ENCODE peak calls at places on chromosomes 11 and 22, in nine cellular contexts. D, E, J, Y, A, K, P, Z and B are unnamed samples.

GRCh38 chr11:8360086-8360828 is 96.6 kb upstream of the LMO1 start:
- DNase-seq in Y (no peak), D (no peak), A (no peak), P (no peak), J (no peak), E (no peak), K (no peak), Z (no peak), B (no peak)

GRCh38 chr11:66852466-66853241 is 4.2 kb upstream of the LRFN4 start:
- DNase-seq in D (no peak), E (no peak), P (no peak), J (peak), K (peak), Z (peak), A (no peak), Y (peak), B (no peak)

GRCh38 chr11:66112041-66112491 is 42.0 kb downstream of the PACS1 start:
- DNase-seq in A (no peak), Y (no peak), Z (no peak), D (no peak), K (peak), P (no peak), E (no peak), J (no peak), B (no peak)

GRCh38 chr11:107591098-107591445 is at the start of gene ELMOD1:
- DNase-seq in J (peak), D (peak), A (peak), P (peak), E (peak), Z (peak), K (peak), Y (peak), B (peak)

GRCh38 chr11:129598378-129598777 is 217.3 kb upstream of the TMEM45B start:
- DNase-seq in Y (no peak), A (no peak), D (no peak), P (no peak), Z (no peak), J (no peak), E (no peak), K (no peak), B (no peak)

GRCh38 chr11:45161252-45162063 is 15.0 kb downstream of the PRDM11 start:
- DNase-seq in J (no peak), D (no peak), A (peak), Y (no peak), E (peak), P (no peak), K (no peak), Z (no peak), B (no peak)

GRCh38 chr11:61683961-61684869 is 4.0 kb downstream of the DAGLA start:
- DNase-seq in K (peak), P (no peak), A (no peak), J (no peak), D (peak), E (no peak), Y (no peak), Z (no peak), B (peak)

GRCh38 chr11:5600374-5600851 is 4.0 kb downstream of the TRIM6 start:
- DNase-seq in Y (peak), Z (peak), J (no peak), P (peak), E (peak), D (peak), A (peak), K (peak), B (peak)

GRCh38 chr11:71391786-71392185 is 56.4 kb downstream of the DHCR7 start:
- DNase-seq in E (no peak), J (no peak), D (no peak), K (no peak), Y (no peak), A (no peak), P (no peak), Z (no peak), B (no peak)

GRCh38 chr11:96242191-96242845 is 100.7 kb downstream of the MAML2 start:
- DNase-seq in J (no peak), D (no peak), Y (no peak), A (peak), K (no peak), E (no peak), P (no peak), Z (no peak), B (no peak)

GRCh38 chr11:134235399-134235798 is 10.9 kb downstream of the VPS26B start:
- DNase-seq in K (no peak), E (no peak), Y (no peak), J (no peak), Z (no peak), P (no peak), A (no peak), D (no peak), B (no peak)

GRCh38 chr11:72776844-72777754 is 16.7 kb downstream of the STARD10 start:
- DNase-seq in K (peak), E (peak), P (no peak), Y (peak), Z (no peak), A (no peak), D (no peak), J (peak), B (no peak)

GRCh38 chr11:65419773-65420481 is 2.7 kb upstream of the NEAT1 start:
- DNase-seq in Z (peak), D (peak), K (peak), E (peak), P (no peak), J (peak), Y (peak), A (peak), B (peak)

GRCh38 chr11:95925011-95925410 is 1.1 kb upstream of the MTMR2 start:
- DNase-seq in D (no peak), A (peak), E (no peak), Z (no peak), K (no peak), Y (no peak), P (no peak), J (no peak), B (peak)

GRCh38 chr22:38056969-38057841 is at the start of gene PICK1:
- DNase-seq in Y (peak), Z (peak), E (peak), K (peak), A (peak), D (peak), P (peak), J (peak), B (peak)

GRCh38 chr11:61195710-61196109 is 7.6 kb upstream of the PGA3 start:
- DNase-seq in P (no peak), K (no peak), E (no peak), A (no peak), D (no peak), Y (no peak), Z (no peak), J (no peak), B (no peak)

GRCh38 chr11:125275905-125276634 is 111.5 kb downstream of the PKNOX2 start:
- DNase-seq in P (no peak), J (no peak), E (peak), Z (no peak), A (no peak), D (no peak), Y (no peak), K (no peak), B (peak)

GRCh38 chr11:66834539-66834845 is 8.7 kb upstream of the RCE1 start:
- DNase-seq in J (no peak), Y (no peak), K (no peak), P (no peak), Z (no peak), A (no peak), D (no peak), E (no peak), B (no peak)

GRCh38 chr22:41301085-41302015 is at the start of gene ZC3H7B:
- DNase-seq in K (peak), Z (peak), D (peak), J (peak), E (peak), A (peak), P (peak), Y (peak), B (peak)

GRCh38 chr11:34012734-34013133 is 38.8 kb upstream of the CAPRIN1 start:
- DNase-seq in P (no peak), A (no peak), J (no peak), Z (no peak), D (no peak), K (no peak), E (no peak), Y (no peak), B (no peak)

GRCh38 chr11:72758690-72759389 is 6.6 kb upstream of the ARAP1 start:
- DNase-seq in D (no peak), Z (peak), Y (no peak), J (no peak), E (peak), K (no peak), A (no peak), P (no peak), B (peak)

GRCh38 chr11:134752964-134753804 is 341.1 kb upstream of the B3GAT1 start:
- DNase-seq in P (no peak), A (no peak), J (no peak), D (no peak), Z (no peak), K (no peak), Y (no peak), E (no peak), B (no peak)

GRCh38 chr11:122342089-122342749 is 226.2 kb upstream of the BLID start:
- DNase-seq in K (no peak), Z (no peak), E (no peak), J (no peak), Y (no peak), P (no peak), A (no peak), D (no peak), B (no peak)

GRCh38 chr11:20102393-20102792 is 57.9 kb downstream of the DBX1 start:
- DNase-seq in Y (no peak), D (no peak), K (no peak), E (no peak), A (no peak), Z (no peak), P (no peak), J (no peak), B (no peak)

GRCh38 chr11:129943036-129943435 is 47.7 kb upstream of the NFRKB start:
- DNase-seq in K (no peak), Y (peak), E (no peak), A (no peak), P (no peak), D (no peak), Z (no peak), J (no peak), B (no peak)

DNA sequence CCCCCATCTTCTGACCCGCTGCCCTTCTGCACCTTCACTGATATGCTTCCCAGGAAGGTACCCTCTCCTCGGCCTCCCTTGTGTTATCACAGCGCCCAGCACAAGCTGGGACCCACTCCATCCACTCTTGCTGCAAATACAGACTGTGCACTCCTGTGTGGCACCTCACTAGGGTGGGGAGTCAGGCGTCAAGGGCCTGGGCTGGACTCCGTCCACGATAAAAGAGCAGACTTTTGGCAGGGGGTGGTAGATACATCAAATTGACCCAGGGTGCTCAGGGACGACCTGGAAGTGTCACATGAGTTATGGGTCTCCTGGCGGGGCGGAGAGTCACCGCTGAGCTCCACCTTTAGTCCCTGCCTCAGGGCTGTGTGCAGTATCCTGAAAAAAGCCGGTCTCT is 908 bp downstream of the TRPM5 start:
- DNase-seq in A (no peak), Y (no peak), K (no peak), D (no peak), J (no peak), P (no peak), Z (no peak), E (peak), B (no peak)
- H3K4me3 ChIP-seq in A (no peak), Y (no peak), K (no peak), D (no peak), J (no peak), P (no peak), Z (no peak), E (no peak), B (no peak)

GRCh38 chr22:17477401-17477833 is 85.9 kb upstream of the SLC25A18 start:
- DNase-seq in J (no peak), Y (no peak), P (no peak), E (peak), D (no peak), A (peak), Z (no peak), K (no peak), B (no peak)
- H3K4me3 ChIP-seq in J (peak), Y (no peak), P (no peak), E (no peak), D (no peak), A (no peak), Z (no peak), K (no peak), B (no peak)

DNA sequence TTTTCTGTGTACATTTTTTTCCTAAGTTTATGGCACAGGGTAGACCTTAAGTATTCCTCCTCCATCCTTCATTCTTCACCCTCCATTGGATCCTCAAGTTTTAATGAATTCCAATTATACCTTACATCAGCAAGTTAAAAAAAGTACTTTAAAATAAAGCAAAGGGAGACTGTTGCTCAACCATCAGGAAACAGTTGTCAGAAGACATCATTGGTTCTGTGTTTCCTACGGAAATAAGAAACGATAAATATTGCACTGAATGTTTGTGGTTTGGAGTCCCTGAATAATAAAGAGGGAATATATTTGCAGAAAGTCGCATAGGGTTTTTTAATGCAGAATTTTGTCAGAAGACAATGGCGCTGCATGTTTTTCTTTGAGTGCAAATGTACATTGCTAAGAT is 28.1 kb upstream of the LDHA start:
- DNase-seq in Z (no peak), A (no peak), K (no peak), E (no peak), P (no peak), J (no peak), D (no peak), Y (no peak), B (no peak)
- H3K4me3 ChIP-seq in Z (no peak), A (no peak), K (no peak), E (no peak), P (no peak), J (no peak), D (no peak), Y (no peak), B (no peak)

DNA sequence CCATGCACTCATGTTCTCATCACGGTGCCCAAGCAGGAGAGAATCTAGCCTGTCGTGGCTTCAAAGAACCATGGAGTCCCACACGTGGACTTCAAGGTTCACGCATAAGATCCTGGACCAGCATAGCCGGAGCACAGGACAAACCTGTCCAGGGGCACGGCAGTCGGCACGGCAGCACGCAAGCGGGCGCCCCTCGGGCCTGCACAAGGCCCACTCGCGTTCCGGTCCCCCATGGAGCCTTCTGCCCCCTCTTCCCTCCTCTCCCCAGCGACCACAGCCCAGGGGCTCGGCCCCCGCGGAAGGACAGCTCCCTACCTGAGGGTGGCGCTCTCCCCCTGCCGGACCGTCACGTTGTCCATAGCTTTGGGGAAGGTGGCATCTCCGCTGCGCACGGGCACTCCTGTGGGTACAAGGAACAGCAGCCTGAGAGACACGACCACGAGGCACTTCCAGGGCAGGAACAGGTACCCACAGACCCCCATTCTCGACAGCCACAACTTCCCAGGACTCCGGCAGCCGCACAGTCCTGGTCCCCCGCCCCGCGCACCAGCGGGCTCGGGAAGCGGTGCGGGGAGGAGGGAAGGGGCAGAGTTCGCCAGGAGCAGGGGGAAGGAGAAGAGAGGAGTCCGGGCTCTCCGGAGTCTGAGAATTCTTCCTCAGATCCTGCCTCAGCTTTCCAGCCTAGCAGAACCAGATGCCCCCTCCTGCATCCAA is 589.5 kb downstream of the OPCML start:
- DNase-seq in P (peak), K (peak), J (no peak), Z (no peak), D (no peak), E (no peak), Y (no peak), A (peak), B (no peak)
- H3K4me3 ChIP-seq in P (peak), K (peak), J (peak), Z (no peak), D (no peak), E (no peak), Y (no peak), A (peak), B (peak)

DNA sequence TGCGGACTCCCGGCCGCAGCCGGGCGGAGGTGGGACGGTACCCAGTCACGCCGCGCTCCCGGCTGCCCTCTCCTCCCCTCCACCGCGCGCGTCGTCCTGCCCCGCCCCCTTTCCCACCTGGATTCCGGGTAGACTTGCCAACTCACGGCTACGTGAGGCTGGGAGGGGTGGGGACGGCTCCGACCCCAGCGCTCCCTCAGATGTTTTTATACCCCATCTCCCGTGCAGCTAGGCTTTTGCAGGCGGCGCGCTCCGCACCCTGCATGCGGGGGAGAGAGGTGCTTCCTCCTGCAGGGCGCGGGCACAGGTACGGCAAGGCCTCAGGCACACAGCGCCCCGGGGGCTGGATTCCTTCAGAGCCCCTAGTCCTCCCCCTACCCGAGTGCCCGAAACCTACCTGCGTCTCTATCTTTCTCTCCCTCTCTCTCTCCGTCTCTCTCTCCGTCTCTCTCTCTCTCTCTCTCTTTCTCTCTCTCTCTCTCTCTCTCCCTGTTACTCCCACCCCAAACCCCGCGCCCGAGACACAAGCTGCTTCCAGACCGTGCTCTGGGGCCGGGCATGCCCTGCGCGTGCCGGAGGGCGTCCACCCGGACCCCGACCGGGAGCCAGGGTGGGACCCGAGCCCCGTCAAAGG is 1.9 kb downstream of the PDGFB start:
- DNase-seq in A (peak), Z (no peak), E (no peak), Y (peak), P (no peak), J (no peak), D (peak), K (peak), B (no peak)
- H3K4me3 ChIP-seq in A (peak), Z (no peak), E (peak), Y (peak), P (peak), J (peak), D (peak), K (peak), B (peak)

GRCh38 chr11:27470166-27470565 is 2.4 kb downstream of the LGR4 start:
- DNase-seq in P (no peak), E (no peak), A (no peak), Y (no peak), Z (no peak), K (no peak), J (no peak), D (no peak), B (no peak)
- H3K4me3 ChIP-seq in P (peak), E (peak), A (peak), Y (peak), Z (no peak), K (peak), J (no peak), D (no peak), B (peak)

GRCh38 chr11:28621648-28622215 is 513.5 kb downstream of the METTL15 start:
- DNase-seq in P (no peak), Z (no peak), Y (no peak), E (no peak), D (no peak), J (no peak), K (no peak), A (no peak), B (peak)
- H3K4me3 ChIP-seq in P (no peak), Z (no peak), Y (no peak), E (no peak), D (no peak), J (no peak), K (no peak), A (no peak), B (no peak)

DNA sequence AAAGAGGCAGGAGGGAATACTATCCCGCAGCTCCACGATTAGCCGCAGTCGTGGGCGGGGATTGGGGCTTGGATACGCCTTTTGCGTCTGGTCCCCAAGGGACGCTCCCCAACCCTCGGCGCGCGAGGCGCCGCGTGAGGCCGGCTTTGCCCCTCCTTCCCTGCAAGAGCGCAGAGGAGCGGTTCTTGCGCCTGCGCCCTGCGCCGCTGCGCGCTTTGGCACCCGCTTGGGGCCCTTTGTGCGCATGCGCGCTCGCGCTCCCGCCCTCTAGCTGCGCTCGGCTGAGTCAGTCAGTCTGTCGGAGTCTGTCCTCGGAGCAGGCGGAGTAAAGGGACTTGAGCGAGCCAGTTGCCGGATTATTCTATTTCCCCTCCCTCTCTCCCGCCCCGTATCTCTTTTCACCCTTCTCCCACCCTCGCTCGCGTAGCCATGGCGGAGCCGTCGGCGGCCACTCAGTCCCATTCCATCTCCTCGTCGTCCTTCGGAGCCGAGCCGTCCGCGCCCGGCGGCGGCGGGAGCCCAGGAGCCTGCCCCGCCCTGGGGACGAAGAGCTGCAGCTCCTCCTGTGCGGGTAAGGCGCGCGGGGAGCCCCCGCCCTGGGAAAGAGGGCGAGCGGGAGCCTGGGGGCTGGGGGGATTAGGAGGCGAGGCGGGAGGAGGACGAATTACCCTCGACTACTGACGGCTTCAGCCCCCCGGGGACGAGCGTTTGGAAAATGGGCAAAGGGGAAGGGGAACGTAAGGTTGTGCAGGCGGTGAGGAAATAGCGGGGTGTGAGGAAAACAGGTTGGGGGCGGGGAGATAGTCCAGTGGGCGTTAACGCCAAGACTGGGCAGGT is at the start of gene RTN3:
- DNase-seq in P (peak), E (peak), A (peak), J (peak), Y (peak), D (peak), Z (peak), K (peak), B (peak)
- H3K4me3 ChIP-seq in P (peak), E (peak), A (peak), J (peak), Y (peak), D (peak), Z (peak), K (peak), B (peak)

GRCh38 chr11:2825886-2826678 is 59.5 kb downstream of the CDKN1C start:
- DNase-seq in K (peak), A (peak), J (no peak), Z (peak), E (peak), D (no peak), P (peak), Y (no peak), B (peak)
- H3K4me3 ChIP-seq in K (no peak), A (no peak), J (no peak), Z (no peak), E (no peak), D (no peak), P (no peak), Y (no peak), B (no peak)